ENCODE peak calls at places on chromosomes 4 and X, in six cellular contexts. R is PC-3, G is HCT116, O is SK-N-SH, K is neural progenitor cell, V is GM23248. M is an unnamed sample.

GRCh38 chrX:1727531-1728027 is 112.7 kb downstream of the ASMT start:
- DNase-seq in R (peak), G (peak), O (no peak), K (no peak), V (peak), M (no peak)

GRCh38 chrX:14235004-14235403 is 205.3 kb upstream of the GEMIN8 start:
- DNase-seq in R (peak), G (peak), O (no peak), K (peak), V (peak), M (peak)

GRCh38 chr4:188778880-188779279 is 639.6 kb downstream of the TRIML1 start:
- DNase-seq in R (no peak), G (no peak), O (no peak), K (no peak), V (peak), M (no peak)

GRCh38 chr4:82467442-82467841 is 37.1 kb downstream of the ENOPH1 start:
- DNase-seq in R (no peak), G (no peak), O (no peak), K (no peak), V (peak), M (no peak)

GRCh38 chrX:107673933-107674479 is 45.7 kb downstream of the PRPS1 start:
- DNase-seq in R (no peak), G (no peak), O (no peak), K (peak), V (peak), M (peak)

GRCh38 chrX:57565198-57565597 is 26.6 kb upstream of the ZXDB start:
- DNase-seq in R (peak), G (no peak), O (no peak), K (no peak), V (no peak), M (no peak)

GRCh38 chrX:100812216-100813158 is 7.7 kb upstream of the CSTF2 start:
- DNase-seq in R (peak), G (no peak), O (no peak), K (no peak), V (no peak), M (no peak)

GRCh38 chr4:80732010-80732409 is 298.5 kb upstream of the BMP3 start:
- DNase-seq in R (peak), G (no peak), O (no peak), K (no peak), V (peak), M (no peak)

GRCh38 chr4:124386648-124387047 is 325.9 kb downstream of the ANKRD50 start:
- DNase-seq in R (no peak), G (no peak), O (no peak), K (no peak), V (no peak), M (peak)

GRCh38 chr4:145001635-145002034 is 96.4 kb downstream of the ANAPC10 start:
- DNase-seq in R (no peak), G (no peak), O (no peak), K (no peak), V (no peak), M (no peak)

GRCh38 chr4:6971536-6972374 is 62.1 kb downstream of the TBC1D14 start:
- DNase-seq in R (no peak), G (no peak), O (no peak), K (no peak), V (no peak), M (no peak)

GRCh38 chr4:6968496-6968895 is 58.9 kb downstream of the TBC1D14 start:
- DNase-seq in R (no peak), G (no peak), O (no peak), K (no peak), V (no peak), M (no peak)

GRCh38 chr4:6969826-6970800 is 60.5 kb downstream of the TBC1D14 start:
- DNase-seq in R (no peak), G (no peak), O (no peak), K (no peak), V (no peak), M (no peak)

GRCh38 chr4:6965329-6965728 is 55.7 kb downstream of the TBC1D14 start:
- DNase-seq in R (no peak), G (no peak), O (no peak), K (no peak), V (no peak), M (no peak)

DNA sequence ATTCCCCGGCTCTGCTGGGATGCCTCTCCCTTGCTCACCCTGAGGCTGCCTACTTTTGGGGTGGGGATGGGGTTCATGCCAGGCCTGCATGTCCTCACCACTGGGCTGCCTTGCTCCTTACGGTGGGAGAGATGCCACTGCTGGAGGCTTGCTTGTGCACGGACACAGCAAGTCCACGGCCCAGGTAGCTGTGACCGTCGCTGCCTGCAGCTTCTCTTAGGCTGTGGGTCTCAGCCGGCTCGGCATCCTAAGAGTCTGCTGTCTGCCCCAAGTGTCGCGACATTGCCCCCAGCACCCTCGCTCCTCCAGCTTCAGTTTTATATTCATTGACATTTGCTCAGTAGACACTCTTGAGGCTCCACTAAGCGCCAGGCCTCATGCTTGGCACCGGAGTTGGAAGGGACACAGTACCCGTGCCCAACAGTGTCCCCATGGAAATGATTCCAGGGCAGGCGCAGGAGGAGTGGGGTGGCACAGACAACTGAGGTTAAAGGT is 58.3 kb downstream of the TBC1D14 start:
- DNase-seq in R (no peak), G (no peak), O (no peak), K (no peak), V (no peak), M (no peak)
- H3K9ac ChIP-seq in R (no peak), G (no peak), O (no peak), K (no peak), V (no peak), M (no peak)

DNA sequence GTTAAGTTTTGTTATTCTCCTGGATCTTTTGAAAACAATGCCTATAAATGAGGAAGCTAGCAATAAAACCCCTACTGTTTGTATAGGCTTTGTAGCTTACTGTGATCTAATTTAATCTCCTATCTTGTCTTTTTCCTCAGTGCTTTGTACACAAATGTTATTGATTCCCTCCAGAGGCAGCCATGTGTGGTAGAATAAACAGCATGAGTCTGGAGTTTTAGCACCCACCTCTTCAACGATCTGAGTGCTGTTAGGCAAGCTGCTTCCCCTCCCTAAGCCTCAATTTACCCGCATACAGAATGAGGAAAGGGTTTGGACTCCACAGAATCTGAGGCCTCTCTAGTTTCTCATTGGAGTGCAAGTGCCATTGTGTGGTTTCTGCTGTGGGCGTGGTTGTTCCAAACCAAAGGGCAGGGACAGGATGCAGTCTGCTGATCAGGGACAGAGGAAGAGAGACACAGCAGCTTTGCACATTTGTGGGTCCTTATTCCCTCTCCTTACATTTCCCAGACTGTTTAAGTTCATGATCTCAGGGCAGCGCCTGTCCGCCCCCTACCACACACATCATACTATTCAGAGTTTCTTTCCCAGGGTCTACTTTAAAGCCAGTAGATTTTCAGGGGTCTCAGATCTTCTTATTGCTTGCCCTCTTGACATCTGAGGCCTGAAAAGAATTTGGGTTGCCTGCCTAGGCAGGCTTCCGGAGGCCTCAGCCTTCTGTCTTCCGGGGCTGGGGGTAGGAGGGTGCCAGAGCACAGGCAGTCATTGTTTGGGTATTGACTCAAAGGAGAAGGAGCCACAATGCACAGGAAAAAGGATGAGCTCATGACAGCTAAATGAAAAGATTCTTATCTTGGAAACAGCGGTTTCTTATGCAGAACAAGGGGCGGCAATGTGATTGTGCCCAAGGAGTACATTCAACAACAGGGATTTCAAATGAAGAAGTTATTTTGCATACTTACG is 114.9 kb upstream of the TEX13D start:
- DNase-seq in R (peak), G (no peak), O (no peak), K (peak), V (peak), M (peak)
- H2AFZ ChIP-seq in R (peak), G (no peak), O (peak), K (no peak), V (peak), M (peak)

DNA sequence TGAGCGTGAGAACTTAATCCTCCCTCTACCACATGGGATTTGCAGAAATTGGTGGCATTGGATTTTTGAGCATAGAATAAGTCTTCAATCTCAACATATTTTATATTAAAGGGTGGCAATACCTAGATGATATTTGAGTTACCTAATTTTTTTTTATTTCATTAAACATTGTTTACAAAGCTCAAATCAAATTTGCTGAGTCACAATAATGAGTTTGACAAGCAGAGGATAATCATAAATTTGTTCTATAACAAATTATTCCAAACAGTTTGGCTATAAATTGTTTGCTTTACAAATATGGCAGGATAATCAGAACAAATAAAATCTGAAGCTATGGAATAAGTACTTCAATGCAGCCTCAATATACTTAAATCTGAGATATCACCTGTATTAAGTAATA is 22.7 kb downstream of the EMCN start:
- DNase-seq in R (no peak), G (no peak), O (no peak), K (no peak), V (no peak), M (no peak)
- TF ChIP-seq EZH2phosphoT487 in R (no peak), G (no peak), O (no peak), K (no peak), V (no peak), M (no peak)

DNA sequence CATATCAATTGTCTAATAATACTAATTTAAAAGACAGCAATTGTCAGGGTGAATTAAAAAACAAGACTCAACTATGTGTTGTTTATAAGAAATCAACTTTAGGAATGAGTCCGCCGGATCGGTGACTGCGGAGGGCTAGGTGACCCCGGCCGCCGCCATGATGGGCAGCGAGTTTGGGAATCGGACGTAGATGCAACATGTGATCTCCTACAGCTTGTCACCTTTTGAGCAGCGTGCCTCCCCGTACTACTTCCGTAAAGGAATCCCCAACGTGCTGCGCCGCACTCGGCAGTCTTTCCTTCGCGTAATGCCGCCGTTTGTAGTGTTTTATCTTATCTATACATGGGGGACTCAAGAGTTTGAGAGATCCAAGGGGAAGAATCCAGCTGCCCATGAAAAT is 742.5 kb upstream of the PABPC4L start:
- DNase-seq in R (no peak), G (no peak), O (no peak), K (no peak), V (no peak), M (no peak)
- H3K9ac ChIP-seq in R (no peak), G (no peak), O (no peak), K (no peak), V (no peak), M (no peak)

GRCh38 chrX:103256651-103257050 is 1.7 kb upstream of the TCEAL8 start:
- DNase-seq in R (no peak), G (no peak), O (no peak), K (no peak), V (no peak), M (no peak)

GRCh38 chrX:103253608-103254007 is 1.3 kb downstream of the TCEAL8 start:
- DNase-seq in R (no peak), G (no peak), O (no peak), K (peak), V (peak), M (no peak)

GRCh38 chrX:103254921-103255455 is at the start of gene TCEAL8:
- DNase-seq in R (peak), G (peak), O (peak), K (peak), V (peak), M (peak)

GRCh38 chrX:103250977-103251376 is 4.0 kb downstream of the TCEAL8 start:
- DNase-seq in R (peak), G (no peak), O (no peak), K (no peak), V (no peak), M (no peak)

DNA sequence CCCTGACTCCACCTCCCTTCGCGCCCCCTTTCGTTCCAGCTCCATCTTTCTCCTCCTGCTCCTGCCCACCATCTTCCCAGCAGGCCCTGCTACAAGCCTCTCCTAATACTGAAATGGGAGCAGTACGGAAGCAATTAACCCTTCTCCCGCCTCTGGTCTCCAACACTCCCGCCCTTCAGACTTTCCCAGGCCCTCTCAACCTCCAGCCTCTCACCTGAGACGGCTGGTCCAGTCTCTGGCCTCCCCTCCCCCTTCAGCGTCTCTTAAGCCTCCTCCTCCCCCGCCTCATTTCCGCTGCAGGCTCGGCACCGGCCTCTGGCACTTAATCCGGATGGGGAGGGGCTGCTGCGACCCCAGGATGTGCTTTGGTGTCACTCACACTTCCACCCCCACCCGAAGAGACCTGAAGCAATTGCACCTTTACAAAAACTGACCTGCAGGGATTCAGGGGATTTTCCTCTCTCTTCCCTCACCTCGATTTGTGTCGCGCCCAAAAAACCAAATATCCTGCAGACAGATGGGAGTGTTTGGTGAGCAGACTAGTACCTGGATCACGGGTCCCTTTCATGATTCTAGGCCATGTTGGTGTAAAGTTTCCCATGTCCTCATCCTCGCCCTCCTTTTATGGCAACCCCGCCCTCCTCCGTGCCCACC is 657 bp downstream of the TCEAL8 start:
- DNase-seq in R (peak), G (peak), O (peak), K (peak), V (peak), M (peak)
- H2AFZ ChIP-seq in R (peak), G (no peak), O (peak), K (no peak), V (peak), M (peak)

GRCh38 chrX:130060122-130061069 is 49.9 kb downstream of the ELF4 start:
- DNase-seq in R (peak), G (peak), O (peak), K (peak), V (peak), M (peak)
- TF ChIP-seq EZH2phosphoT487 in R (no peak), G (no peak), O (no peak), K (no peak), V (no peak), M (no peak)

DNA sequence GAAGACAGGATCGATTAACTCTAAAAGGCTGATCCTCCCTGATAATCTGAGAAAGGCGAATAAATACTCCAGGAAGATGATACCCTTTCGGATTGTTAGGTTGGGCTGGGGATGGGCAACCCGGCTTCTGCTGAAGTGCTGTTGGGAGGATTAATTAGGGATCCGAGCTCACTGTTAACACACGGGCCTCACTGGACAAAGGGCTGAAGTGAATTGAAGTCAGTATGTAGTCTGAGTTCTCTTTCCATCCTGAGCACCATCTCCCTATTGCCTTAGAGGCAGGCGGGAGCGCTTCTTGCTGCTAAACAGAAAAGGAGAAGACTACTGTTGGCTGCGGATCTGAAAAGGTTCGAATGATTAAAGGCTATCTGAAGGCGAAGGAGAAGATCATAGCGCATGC is 22.6 kb downstream of the MORF4L2 start:
- DNase-seq in R (no peak), G (no peak), O (no peak), K (peak), V (no peak), M (no peak)
- H3K9ac ChIP-seq in R (no peak), G (no peak), O (no peak), K (no peak), V (no peak), M (no peak)

GRCh38 chr4:69800599-69800998 is 40.2 kb upstream of the SULT1B1 start:
- DNase-seq in R (peak), G (no peak), O (no peak), K (no peak), V (peak), M (no peak)
- H2AFZ ChIP-seq in R (no peak), G (no peak), O (peak), K (no peak), V (peak), M (no peak)

GRCh38 chr4:99504804-99505502 is 5.9 kb upstream of the C4orf17 start:
- DNase-seq in R (no peak), G (no peak), O (no peak), K (no peak), V (no peak), M (no peak)
- TF ChIP-seq EZH2phosphoT487 in R (no peak), G (no peak), O (no peak), K (no peak), V (no peak), M (no peak)